ENCODE peak calls at places on chromosomes 2 and 18, in five cellular contexts. Y is COR-L47; A is GM12865; L is T follicular helper cell; S is stimulated activated CD4-positive, alpha-beta T cell treated with anti-CD3 and anti-CD28 coated beads, Interleukin-4, amount 100 ng/mL, for 24 hours. W is an unnamed sample.

GRCh38 chr2:207188601-207189000 is 22.9 kb upstream of the KLF7 start:
- DNase-seq in S (no peak), A (no peak), Y (peak; percentile 5), L (no peak), W (no peak)

GRCh38 chr2:202007015-202008011 is 26.3 kb upstream of the FZD7 start:
- DNase-seq in A (peak; percentile 21), S (no peak), L (no peak), Y (no peak), W (no peak)

GRCh38 chr2:24274809-24275208 is 85.5 kb downstream of the ITSN2 start:
- DNase-seq in A (no peak), Y (no peak), L (no peak), S (no peak), W (no peak)

GRCh38 chr2:10894264-10894935 is 17.3 kb upstream of the KCNF1 start:
- DNase-seq in A (no peak), Y (no peak), S (no peak), L (no peak), W (no peak)

GRCh38 chr2:160876029-160876428 is 284.2 kb upstream of the TANK start:
- DNase-seq in L (no peak), S (no peak), A (no peak), Y (no peak), W (no peak)

GRCh38 chr2:43609304-43609883 is 13.6 kb upstream of the THADA start:
- DNase-seq in Y (peak; percentile 38), A (peak; percentile 57), L (no peak), S (peak; percentile 46), W (peak; percentile 21)

GRCh38 chr2:240551288-240551687 is 6.5 kb downstream of the ANKMY1 start:
- DNase-seq in A (no peak), Y (no peak), S (no peak), L (no peak), W (no peak)

GRCh38 chr2:152243723-152244122 is 68.2 kb upstream of the STAM2 start:
- DNase-seq in L (no peak), Y (no peak), A (no peak), S (no peak), W (no peak)

GRCh38 chr2:19818039-19818438 is 83.7 kb downstream of the TTC32 start:
- DNase-seq in A (no peak), S (no peak), L (no peak), Y (no peak), W (no peak)

GRCh38 chr18:71223487-71223886 is 934.6 kb downstream of the SOCS6 start:
- DNase-seq in Y (no peak), S (no peak), L (no peak), A (no peak), W (no peak)

GRCh38 chr2:171957061-171957460 is 34.8 kb downstream of the HAT1 start:
- DNase-seq in A (no peak), Y (peak; percentile 50), L (no peak), S (no peak), W (no peak)

GRCh38 chr18:1014951-1015627 is 110.4 kb downstream of the ADCYAP1 start:
- DNase-seq in L (no peak), A (no peak), Y (no peak), S (no peak), W (no peak)

GRCh38 chr2:156937430-156937829 is 320.1 kb upstream of the GALNT5 start:
- DNase-seq in Y (no peak), A (no peak), S (no peak), L (no peak), W (no peak)

GRCh38 chr2:163665817-163666216 is 70.0 kb downstream of the FIGN start:
- DNase-seq in Y (no peak), A (no peak), L (no peak), S (no peak), W (no peak)

W was measured in progenitor cell of endocrine pancreas.